ENCODE peak calls at places on chromosomes 11 and 22, in seven cellular contexts. O, K, U, F, R, S and T are unnamed samples.

GRCh38 chr11:130037058-130037457 is 32.6 kb upstream of the APLP2 start:
- DNase-seq in O (no peak), K (peak), U (no peak), F (peak), R (no peak), S (peak), T (no peak)

GRCh38 chr11:125494987-125495725 is 909 bp downstream of the FEZ1 start:
- DNase-seq in O (peak), K (peak), U (peak), F (peak), R (peak), S (peak), T (peak)

GRCh38 chr11:70029831-70030811 is 48.0 kb upstream of the ANO1 start:
- DNase-seq in O (no peak), K (no peak), U (no peak), F (no peak), R (no peak), S (no peak), T (no peak)

GRCh38 chr11:132217856-132218255 is 847.4 kb downstream of the NTM start:
- DNase-seq in O (no peak), K (no peak), U (no peak), F (no peak), R (no peak), S (no peak), T (no peak)

GRCh38 chr11:2708151-2708581 is 8.4 kb upstream of the KCNQ1OT1 start:
- DNase-seq in O (peak), K (no peak), U (no peak), F (no peak), R (peak), S (no peak), T (no peak)

GRCh38 chr11:9379046-9379445 is 5.4 kb upstream of the IPO7 start:
- DNase-seq in O (no peak), K (no peak), U (peak), F (no peak), R (no peak), S (no peak), T (no peak)

GRCh38 chr11:59674291-59674690 is 5.5 kb upstream of the PATL1 start:
- DNase-seq in O (no peak), K (no peak), U (no peak), F (no peak), R (no peak), S (no peak), T (no peak)

GRCh38 chr22:32053165-32053755 is 10.2 kb downstream of the SLC5A1 start:
- DNase-seq in O (no peak), K (no peak), U (no peak), F (no peak), R (no peak), S (no peak), T (no peak)

GRCh38 chr22:45680932-45681700 is 9.5 kb downstream of the ATXN10 start:
- DNase-seq in O (no peak), K (no peak), U (no peak), F (no peak), R (no peak), S (no peak), T (no peak)

GRCh38 chr11:87583931-87584330 is 546.2 kb downstream of the TMEM135 start:
- DNase-seq in O (no peak), K (no peak), U (no peak), F (no peak), R (no peak), S (no peak), T (no peak)

GRCh38 chr11:5266609-5267008 is 3.1 kb downstream of the HBE1 start:
- DNase-seq in O (no peak), K (no peak), U (no peak), F (no peak), R (no peak), S (no peak), T (no peak)

GRCh38 chr11:64007160-64007628 is 21.0 kb downstream of the OTUB1 start:
- DNase-seq in O (peak), K (no peak), U (peak), F (peak), R (peak), S (peak), T (no peak)

GRCh38 chr11:45857834-45858492 is 10.7 kb downstream of the CRY2 start:
- DNase-seq in O (peak), K (no peak), U (no peak), F (peak), R (peak), S (no peak), T (no peak)

GRCh38 chr11:10453261-10453660 is 1.8 kb upstream of the AMPD3 start:
- DNase-seq in O (no peak), K (no peak), U (no peak), F (no peak), R (no peak), S (no peak), T (no peak)

GRCh38 chr11:30016588-30017363 is at the start of gene KCNA4:
- DNase-seq in O (peak), K (no peak), U (peak), F (peak), R (no peak), S (no peak), T (no peak)

GRCh38 chr11:64802370-64803162 is 448 bp downstream of the MAP4K2 start:
- DNase-seq in O (no peak), K (no peak), U (peak), F (no peak), R (peak), S (no peak), T (peak)

GRCh38 chr11:125671561-125671960 is 9.1 kb downstream of the ACRV1 start:
- DNase-seq in O (no peak), K (no peak), U (no peak), F (no peak), R (no peak), S (no peak), T (no peak)

GRCh38 chr11:93822359-93822758 is 28.1 kb downstream of the VSTM5 start:
- DNase-seq in O (no peak), K (no peak), U (no peak), F (no peak), R (no peak), S (no peak), T (no peak)

GRCh38 chr11:119704849-119705248 is 24.2 kb downstream of the NECTIN1 start:
- DNase-seq in O (no peak), K (no peak), U (no peak), F (peak), R (no peak), S (no peak), T (no peak)

GRCh38 chr11:119705362-119705761 is 23.6 kb downstream of the NECTIN1 start:
- DNase-seq in O (no peak), K (no peak), U (no peak), F (no peak), R (no peak), S (no peak), T (no peak)

GRCh38 chr11:119706029-119706428 is 23.0 kb downstream of the NECTIN1 start:
- DNase-seq in O (peak), K (no peak), U (no peak), F (no peak), R (no peak), S (no peak), T (no peak)

GRCh38 chr11:119709171-119709570 is 19.8 kb downstream of the NECTIN1 start:
- DNase-seq in O (no peak), K (no peak), U (no peak), F (no peak), R (no peak), S (no peak), T (no peak)

DNA sequence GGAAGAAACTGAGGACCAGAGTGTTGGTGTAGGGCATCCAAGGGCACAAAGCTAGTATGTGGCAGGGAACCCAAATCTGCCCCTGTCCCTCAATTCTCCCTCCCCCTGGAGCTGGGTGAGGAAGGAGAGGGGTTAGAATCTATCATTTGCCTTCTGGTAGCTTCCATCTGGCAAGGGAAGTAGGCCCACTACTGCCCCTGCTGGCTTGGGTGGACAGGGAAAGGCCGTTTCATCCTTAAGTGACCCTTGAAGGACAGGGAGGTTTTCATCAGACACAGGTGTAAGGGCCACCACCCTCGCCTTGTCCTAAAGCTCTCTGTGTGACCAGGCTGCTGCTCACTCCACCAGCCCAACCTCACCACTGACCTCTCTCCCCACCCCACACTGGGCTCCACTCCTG is 22.1 kb downstream of the NECTIN1 start:
- DNase-seq in O (no peak), K (no peak), U (peak), F (no peak), R (no peak), S (no peak), T (no peak)
- TF ChIP-seq CTCF in O (no peak), K (no peak), U (peak), F (no peak), R (no peak), S (no peak), T (peak)

GRCh38 chr11:122365545-122366380 is 249.7 kb upstream of the BLID start:
- DNase-seq in O (no peak), K (no peak), U (no peak), F (no peak), R (no peak), S (no peak), T (no peak)

GRCh38 chr11:122355968-122356367 is 240.0 kb upstream of the BLID start:
- DNase-seq in O (no peak), K (no peak), U (no peak), F (no peak), R (no peak), S (no peak), T (no peak)

GRCh38 chr11:122362381-122362780 is 246.4 kb upstream of the BLID start:
- DNase-seq in O (no peak), K (no peak), U (no peak), F (no peak), R (no peak), S (no peak), T (no peak)

GRCh38 chr11:122363306-122363705 is 247.3 kb upstream of the BLID start:
- DNase-seq in O (no peak), K (no peak), U (no peak), F (no peak), R (no peak), S (no peak), T (no peak)

DNA sequence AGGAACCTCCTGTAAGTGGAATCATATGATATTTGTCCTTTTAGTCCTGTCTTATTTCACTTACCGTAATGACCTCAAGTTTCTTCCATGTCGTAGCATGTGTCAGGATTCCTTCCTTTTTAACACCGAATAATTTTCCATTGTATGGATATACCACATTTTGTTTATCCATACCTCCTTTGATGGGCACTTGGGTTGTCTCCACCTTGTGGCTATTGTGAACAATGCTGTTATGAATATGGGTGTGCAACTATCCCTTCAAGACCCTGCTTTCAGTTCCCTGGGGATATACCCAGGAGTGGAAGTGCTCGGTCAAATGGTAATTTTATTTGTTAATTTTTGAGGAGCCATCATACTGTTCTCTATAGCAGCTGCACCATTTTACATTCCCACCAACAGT is 244.9 kb upstream of the BLID start:
- DNase-seq in O (no peak), K (no peak), U (no peak), F (no peak), R (no peak), S (no peak), T (no peak)
- TF ChIP-seq CTCF in O (no peak), K (no peak), U (peak), F (no peak), R (peak), S (no peak), T (peak)

DNA sequence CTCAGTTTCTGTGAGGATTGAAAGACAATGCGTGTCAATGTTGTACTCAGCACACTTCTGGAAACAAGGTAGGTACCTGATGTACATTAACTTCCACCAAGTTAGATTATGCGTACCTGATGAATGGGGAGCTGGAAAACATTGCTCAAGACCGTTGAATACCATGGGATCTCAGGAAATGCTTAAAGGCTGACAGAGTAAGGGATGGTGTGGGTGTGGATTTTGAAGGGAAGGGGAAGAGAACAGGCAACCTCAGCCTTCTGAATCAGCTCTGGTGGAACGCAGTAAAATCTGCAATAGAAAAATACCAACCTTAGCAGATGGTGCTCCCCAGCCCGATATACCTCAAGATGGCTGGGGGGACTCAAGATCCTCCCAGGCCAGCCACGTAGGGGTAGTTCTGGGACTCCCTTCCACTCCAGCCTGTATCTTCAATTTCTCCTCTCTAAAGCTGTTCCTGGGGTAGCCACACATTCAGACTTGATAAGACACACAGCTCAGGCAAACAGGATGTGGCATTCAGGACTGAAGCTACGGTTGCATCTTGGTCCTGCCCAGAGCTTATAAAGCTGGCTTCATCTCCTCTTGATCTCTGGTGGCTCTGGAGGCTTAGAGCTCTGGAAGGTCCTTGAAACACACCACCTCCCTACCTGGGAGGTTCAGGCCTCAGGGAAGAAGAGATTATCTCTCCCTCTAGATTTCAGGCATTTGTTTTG is 111.8 kb downstream of the CTNND1 start:
- DNase-seq in O (no peak), K (no peak), U (no peak), F (no peak), R (no peak), S (no peak), T (no peak)
- TF ChIP-seq CTCF in O (no peak), K (no peak), U (no peak), F (no peak), R (no peak), S (no peak), T (no peak)

GRCh38 chr22:26394787-26395186 is 34.3 kb upstream of the ASPHD2 start:
- DNase-seq in O (no peak), K (no peak), U (peak), F (no peak), R (no peak), S (no peak), T (no peak)

GRCh38 chr22:26395926-26396325 is 33.1 kb upstream of the ASPHD2 start:
- DNase-seq in O (no peak), K (no peak), U (peak), F (no peak), R (no peak), S (no peak), T (no peak)

GRCh38 chr22:26389125-26389524 is 39.9 kb upstream of the ASPHD2 start:
- DNase-seq in O (no peak), K (no peak), U (no peak), F (no peak), R (no peak), S (no peak), T (no peak)

GRCh38 chr22:26391623-26392022 is 37.4 kb upstream of the ASPHD2 start:
- DNase-seq in O (no peak), K (no peak), U (peak), F (no peak), R (no peak), S (no peak), T (no peak)

GRCh38 chr22:26393929-26394328 is 35.1 kb upstream of the ASPHD2 start:
- DNase-seq in O (no peak), K (no peak), U (peak), F (no peak), R (no peak), S (no peak), T (no peak)
- TF ChIP-seq CTCF in O (no peak), K (no peak), U (peak), F (no peak), R (no peak), S (peak), T (peak)

GRCh38 chr22:23522642-23523251 is 57.3 kb downstream of the IGLL1 start:
- DNase-seq in O (peak), K (peak), U (peak), F (peak), R (peak), S (peak), T (no peak)

GRCh38 chr22:23523746-23524145 is 56.3 kb downstream of the IGLL1 start:
- DNase-seq in O (peak), K (no peak), U (no peak), F (no peak), R (no peak), S (no peak), T (no peak)

GRCh38 chr22:23526588-23527315 is 53.3 kb downstream of the IGLL1 start:
- DNase-seq in O (peak), K (no peak), U (no peak), F (no peak), R (no peak), S (no peak), T (no peak)

GRCh38 chr22:23525510-23525909 is 54.6 kb downstream of the IGLL1 start:
- DNase-seq in O (peak), K (no peak), U (no peak), F (no peak), R (no peak), S (no peak), T (no peak)

DNA sequence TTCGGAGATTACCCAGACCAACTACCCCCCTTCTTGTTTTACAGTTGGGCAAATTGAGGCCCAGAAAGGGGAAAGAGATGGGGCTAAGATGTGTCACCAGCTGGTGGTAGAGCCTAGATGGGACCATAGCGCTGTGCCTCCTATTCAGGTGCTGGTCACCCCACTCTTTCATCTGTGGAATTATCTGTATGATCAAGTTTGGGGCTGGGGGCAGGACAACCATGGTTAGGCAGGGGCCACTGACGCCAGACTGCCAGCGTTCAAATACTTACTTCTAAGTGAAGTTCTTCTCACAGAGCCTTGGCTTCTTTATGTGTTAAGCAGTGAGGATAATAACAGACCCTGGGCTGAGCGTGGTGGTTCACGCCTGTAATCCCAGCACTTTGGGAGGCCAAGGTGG is 55.9 kb downstream of the IGLL1 start:
- DNase-seq in O (peak), K (no peak), U (no peak), F (no peak), R (no peak), S (no peak), T (no peak)
- TF ChIP-seq CTCF in O (no peak), K (no peak), U (no peak), F (no peak), R (no peak), S (no peak), T (no peak)